ENCODE peak calls at places on chromosomes 4 and X, in six cellular contexts. One of them, this sample, is unnamed.

GRCh38 chrX:2889045-2889605 is 40.0 kb downstream of the ARSD start:
- DNase-seq in suprapubic skin: peak; percentile 6
- DNase-seq in stomach: no peak
- DNase-seq in SK-N-SH: no peak
- DNase-seq in GM23338: no peak
- DNase-seq in H1: no peak
- DNase-seq in this sample: no peak

GRCh38 chrX:104284407-104285000 is 29.8 kb upstream of the ESX1 start:
- DNase-seq in stomach: no peak
- DNase-seq in SK-N-SH: no peak
- DNase-seq in suprapubic skin: no peak
- DNase-seq in H1: no peak
- DNase-seq in GM23338: no peak
- DNase-seq in this sample: no peak

GRCh38 chrX:109830704-109831206 is 97.7 kb upstream of the ACSL4 start:
- DNase-seq in H1: no peak
- DNase-seq in suprapubic skin: no peak
- DNase-seq in stomach: no peak
- DNase-seq in GM23338: no peak
- DNase-seq in SK-N-SH: no peak
- DNase-seq in this sample: peak; percentile 17

GRCh38 chr4:7434766-7435150 is at the start of gene PSAPL1:
- DNase-seq in suprapubic skin: no peak
- DNase-seq in SK-N-SH: peak; percentile 52
- DNase-seq in H1: no peak
- DNase-seq in GM23338: peak; percentile 38
- DNase-seq in stomach: peak; percentile 74
- DNase-seq in this sample: no peak

GRCh38 chrX:69104756-69105434 is 60.4 kb downstream of the PJA1 start:
- DNase-seq in SK-N-SH: no peak
- DNase-seq in suprapubic skin: no peak
- DNase-seq in H1: no peak
- DNase-seq in GM23338: peak; percentile 21
- DNase-seq in stomach: no peak
- DNase-seq in this sample: no peak

GRCh38 chr4:162163892-162164759 is at the start of gene FSTL5:
- DNase-seq in suprapubic skin: no peak
- DNase-seq in GM23338: peak; percentile 99
- DNase-seq in SK-N-SH: peak; percentile 81
- DNase-seq in stomach: peak; percentile 66
- DNase-seq in H1: peak; percentile 99
- DNase-seq in this sample: no peak

GRCh38 chr4:121270384-121270783 is 106.3 kb upstream of the TNIP3 start:
- DNase-seq in H1: no peak
- DNase-seq in suprapubic skin: no peak
- DNase-seq in GM23338: no peak
- DNase-seq in SK-N-SH: no peak
- DNase-seq in stomach: no peak
- DNase-seq in this sample: no peak

GRCh38 chr4:110059556-110060191 is 138.7 kb downstream of the ELOVL6 start:
- DNase-seq in SK-N-SH: no peak
- DNase-seq in H1: no peak
- DNase-seq in GM23338: no peak
- DNase-seq in stomach: no peak
- DNase-seq in suprapubic skin: no peak
- DNase-seq in this sample: no peak

GRCh38 chrX:8913665-8914409 is 112.7 kb upstream of the FAM9A start:
- DNase-seq in GM23338: no peak
- DNase-seq in SK-N-SH: no peak
- DNase-seq in suprapubic skin: no peak
- DNase-seq in H1: no peak
- DNase-seq in stomach: no peak
- DNase-seq in this sample: no peak

GRCh38 chr4:171181090-171181489 is 632.1 kb upstream of the GALNTL6 start:
- DNase-seq in suprapubic skin: no peak
- DNase-seq in GM23338: no peak
- DNase-seq in H1: no peak
- DNase-seq in stomach: no peak
- DNase-seq in SK-N-SH: no peak
- DNase-seq in this sample: no peak

GRCh38 chrX:9578083-9578779 is 113.4 kb downstream of the TBL1X start:
- DNase-seq in suprapubic skin: no peak
- DNase-seq in H1: no peak
- DNase-seq in GM23338: no peak
- DNase-seq in stomach: no peak
- DNase-seq in SK-N-SH: peak; percentile 58
- DNase-seq in this sample: no peak

GRCh38 chr4:178958725-178959440 is 1516.6 kb upstream of the AGA start:
- DNase-seq in SK-N-SH: no peak
- DNase-seq in suprapubic skin: no peak
- DNase-seq in H1: no peak
- DNase-seq in stomach: no peak
- DNase-seq in GM23338: no peak
- DNase-seq in this sample: no peak

GRCh38 chr4:121209171-121209570 is 45.0 kb upstream of the TNIP3 start:
- DNase-seq in suprapubic skin: no peak
- DNase-seq in H1: no peak
- DNase-seq in SK-N-SH: no peak
- DNase-seq in GM23338: no peak
- DNase-seq in stomach: no peak
- DNase-seq in this sample: no peak

GRCh38 chrX:118552501-118552900 is 56.9 kb downstream of the DOCK11 start:
- DNase-seq in stomach: no peak
- DNase-seq in GM23338: no peak
- DNase-seq in H1: no peak
- DNase-seq in SK-N-SH: no peak
- DNase-seq in suprapubic skin: no peak
- DNase-seq in this sample: no peak

GRCh38 chr4:54254915-54255246 is 25.8 kb downstream of the PDGFRA start:
- DNase-seq in GM23338: no peak
- DNase-seq in suprapubic skin: no peak
- DNase-seq in SK-N-SH: no peak
- DNase-seq in H1: no peak
- DNase-seq in stomach: no peak
- DNase-seq in this sample: no peak

GRCh38 chrX:54495814-54496516 is at the start of gene FGD1:
- DNase-seq in H1: peak; percentile 82
- DNase-seq in GM23338: peak; percentile 79
- DNase-seq in stomach: peak; percentile 73
- DNase-seq in suprapubic skin: peak; percentile 76
- DNase-seq in SK-N-SH: peak; percentile 92
- DNase-seq in this sample: no peak

GRCh38 chr4:157185363-157185762 is 35.2 kb upstream of the GRIA2 start:
- DNase-seq in SK-N-SH: peak; percentile 48
- DNase-seq in H1: no peak
- DNase-seq in GM23338: no peak
- DNase-seq in suprapubic skin: no peak
- DNase-seq in stomach: no peak
- DNase-seq in this sample: no peak

GRCh38 chrX:22594771-22595170 is 322.1 kb downstream of the CBLL2 start:
- DNase-seq in GM23338: no peak
- DNase-seq in stomach: no peak
- DNase-seq in SK-N-SH: no peak
- DNase-seq in suprapubic skin: no peak
- DNase-seq in H1: no peak
- DNase-seq in this sample: no peak

GRCh38 chr4:149887091-149887490 is 71.4 kb upstream of the IQCM start:
- DNase-seq in H1: no peak
- DNase-seq in stomach: no peak
- DNase-seq in suprapubic skin: no peak
- DNase-seq in SK-N-SH: no peak
- DNase-seq in GM23338: no peak
- DNase-seq in this sample: no peak

GRCh38 chr4:35982318-35982717 is 262.0 kb downstream of the ARAP2 start:
- DNase-seq in H1: no peak
- DNase-seq in GM23338: no peak
- DNase-seq in suprapubic skin: no peak
- DNase-seq in SK-N-SH: no peak
- DNase-seq in stomach: no peak
- DNase-seq in this sample: no peak

GRCh38 chrX:133634416-133634815 is 219.1 kb upstream of the GPC4 start:
- DNase-seq in suprapubic skin: no peak
- DNase-seq in stomach: no peak
- DNase-seq in GM23338: no peak
- DNase-seq in SK-N-SH: no peak
- DNase-seq in H1: no peak
- DNase-seq in this sample: no peak

GRCh38 chr4:165461176-165461835 is 82.5 kb downstream of the CPE start:
- DNase-seq in suprapubic skin: no peak
- DNase-seq in H1: no peak
- DNase-seq in GM23338: no peak
- DNase-seq in stomach: no peak
- DNase-seq in SK-N-SH: no peak
- DNase-seq in this sample: no peak

GRCh38 chr4:95129708-95130343 is 372.1 kb downstream of the BMPR1B start:
- DNase-seq in stomach: no peak
- DNase-seq in SK-N-SH: no peak
- DNase-seq in suprapubic skin: no peak
- DNase-seq in H1: no peak
- DNase-seq in GM23338: no peak
- DNase-seq in this sample: peak; percentile 53

GRCh38 chrX:43949669-43950068 is 23.5 kb downstream of the NDP start:
- DNase-seq in H1: peak; percentile 56
- DNase-seq in SK-N-SH: no peak
- DNase-seq in GM23338: peak; percentile 74
- DNase-seq in suprapubic skin: no peak
- DNase-seq in stomach: no peak
- DNase-seq in this sample: no peak

DNA sequence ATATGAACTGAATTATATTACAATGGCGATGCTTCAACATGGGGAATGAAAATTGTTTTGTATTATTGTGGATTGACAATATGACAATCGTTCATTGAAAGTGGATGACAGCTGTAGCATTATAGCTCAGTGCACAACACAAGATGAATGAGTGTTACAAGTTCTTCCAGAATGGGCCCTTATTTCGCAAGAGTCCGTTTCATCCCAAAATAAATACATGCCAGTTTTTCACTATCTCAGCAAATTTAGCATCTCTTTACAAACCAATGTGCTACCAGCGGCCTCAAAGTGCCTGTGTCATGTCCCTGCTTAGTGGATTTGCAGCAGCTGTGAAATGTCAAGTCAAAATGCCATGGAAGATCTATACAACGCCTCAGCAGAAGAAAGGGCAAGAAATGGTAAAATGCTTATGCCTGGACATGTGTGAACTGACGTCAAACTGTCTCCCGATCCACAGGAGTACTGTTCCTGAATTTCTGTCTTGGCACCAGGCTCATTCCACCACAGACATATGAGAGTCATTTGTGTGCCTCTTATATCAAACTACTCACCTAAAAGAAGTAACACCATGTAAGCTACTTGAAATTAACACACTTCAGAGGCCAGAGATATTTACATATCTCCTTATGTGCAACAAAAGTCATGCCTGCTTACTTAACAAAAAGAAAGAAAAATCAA is 109.5 kb downstream of the MAML3 start:
- DNase-seq in suprapubic skin: no peak
- DNase-seq in SK-N-SH: no peak
- DNase-seq in H1: no peak
- DNase-seq in GM23338: no peak
- DNase-seq in stomach: no peak
- DNase-seq in this sample: no peak
- TF ChIP-seq POLR2AphosphoS5 in suprapubic skin: no peak
- TF ChIP-seq POLR2AphosphoS5 in SK-N-SH: no peak
- TF ChIP-seq POLR2AphosphoS5 in H1: no peak
- TF ChIP-seq POLR2AphosphoS5 in GM23338: no peak
- TF ChIP-seq POLR2AphosphoS5 in stomach: peak; percentile 18
- TF ChIP-seq POLR2AphosphoS5 in this sample: no peak

GRCh38 chr4:83546796-83547195 is 10.9 kb downstream of the GPAT3 start:
- DNase-seq in stomach: no peak
- DNase-seq in H1: no peak
- DNase-seq in GM23338: no peak
- DNase-seq in SK-N-SH: no peak
- DNase-seq in suprapubic skin: no peak
- DNase-seq in this sample: no peak

GRCh38 chr4:83552085-83552484 is 16.2 kb downstream of the GPAT3 start:
- DNase-seq in GM23338: no peak
- DNase-seq in suprapubic skin: no peak
- DNase-seq in stomach: no peak
- DNase-seq in H1: no peak
- DNase-seq in SK-N-SH: no peak
- DNase-seq in this sample: no peak

GRCh38 chr4:83552924-83553323 is 17.0 kb downstream of the GPAT3 start:
- DNase-seq in stomach: no peak
- DNase-seq in GM23338: no peak
- DNase-seq in H1: no peak
- DNase-seq in SK-N-SH: no peak
- DNase-seq in suprapubic skin: no peak
- DNase-seq in this sample: no peak

GRCh38 chr4:83548151-83548905 is 12.4 kb downstream of the GPAT3 start:
- DNase-seq in H1: no peak
- DNase-seq in GM23338: peak; percentile 19
- DNase-seq in stomach: peak; percentile 83
- DNase-seq in SK-N-SH: no peak
- DNase-seq in suprapubic skin: peak; percentile 80
- DNase-seq in this sample: peak; percentile 90
- TF ChIP-seq POLR2AphosphoS5 in H1: no peak
- TF ChIP-seq POLR2AphosphoS5 in GM23338: no peak
- TF ChIP-seq POLR2AphosphoS5 in stomach: peak; percentile 93
- TF ChIP-seq POLR2AphosphoS5 in SK-N-SH: no peak
- TF ChIP-seq POLR2AphosphoS5 in suprapubic skin: peak; percentile 15
- TF ChIP-seq POLR2AphosphoS5 in this sample: peak; percentile 74

GRCh38 chr4:145179201-145179860 is 1.1 kb downstream of the OTUD4 start:
- DNase-seq in GM23338: peak; percentile 48
- DNase-seq in SK-N-SH: peak; percentile 77
- DNase-seq in stomach: peak; percentile 79
- DNase-seq in suprapubic skin: peak; percentile 75
- DNase-seq in H1: peak; percentile 54
- DNase-seq in this sample: peak; percentile 63
- TF ChIP-seq POLR2AphosphoS5 in GM23338: no peak
- TF ChIP-seq POLR2AphosphoS5 in SK-N-SH: no peak
- TF ChIP-seq POLR2AphosphoS5 in stomach: peak; percentile 71
- TF ChIP-seq POLR2AphosphoS5 in suprapubic skin: no peak
- TF ChIP-seq POLR2AphosphoS5 in H1: no peak
- TF ChIP-seq POLR2AphosphoS5 in this sample: peak; percentile 46

GRCh38 chr4:151322565-151322964 is 2.8 kb downstream of the SH3D19 start:
- DNase-seq in stomach: no peak
- DNase-seq in suprapubic skin: no peak
- DNase-seq in SK-N-SH: no peak
- DNase-seq in GM23338: no peak
- DNase-seq in H1: no peak
- DNase-seq in this sample: no peak

GRCh38 chr4:151324124-151324448 is 1.3 kb downstream of the SH3D19 start:
- DNase-seq in GM23338: no peak
- DNase-seq in suprapubic skin: no peak
- DNase-seq in stomach: no peak
- DNase-seq in SK-N-SH: no peak
- DNase-seq in H1: no peak
- DNase-seq in this sample: no peak

GRCh38 chr4:151325320-151326246 is at the start of gene SH3D19:
- DNase-seq in H1: peak; percentile 75
- DNase-seq in stomach: peak; percentile 75
- DNase-seq in SK-N-SH: peak; percentile 88
- DNase-seq in GM23338: peak; percentile 69
- DNase-seq in suprapubic skin: peak; percentile 85
- DNase-seq in this sample: no peak

GRCh38 chr4:151321586-151321985 is 3.8 kb downstream of the SH3D19 start:
- DNase-seq in SK-N-SH: no peak
- DNase-seq in suprapubic skin: no peak
- DNase-seq in GM23338: no peak
- DNase-seq in stomach: no peak
- DNase-seq in H1: no peak
- DNase-seq in this sample: no peak

GRCh38 chr4:151324449-151325319 is 721 bp downstream of the SH3D19 start:
- DNase-seq in suprapubic skin: peak; percentile 71
- DNase-seq in H1: peak; percentile 71
- DNase-seq in stomach: peak; percentile 48
- DNase-seq in GM23338: peak; percentile 73
- DNase-seq in SK-N-SH: peak; percentile 64
- DNase-seq in this sample: no peak
- TF ChIP-seq POLR2AphosphoS5 in suprapubic skin: no peak
- TF ChIP-seq POLR2AphosphoS5 in H1: peak; percentile 88
- TF ChIP-seq POLR2AphosphoS5 in stomach: peak; percentile 45
- TF ChIP-seq POLR2AphosphoS5 in GM23338: peak; percentile 59
- TF ChIP-seq POLR2AphosphoS5 in SK-N-SH: no peak
- TF ChIP-seq POLR2AphosphoS5 in this sample: no peak

This sample was measured in HL-60.